ENCODE peak calls at places on chromosomes 12 and 14, in eight cellular contexts. N is Peyer's patch; C is stomach; M is EL; O is GM04504; I is activated CD8-positive, alpha-beta memory T cell treated with anti-CD3 and anti-CD28 coated beads, Interleukin-2, amount 50 U/mL, for 48 hours; P is NCI-H1092; L is stimulated activated CD8-positive, alpha-beta memory T cell treated with anti-CD3 and anti-CD28 coated beads, Interleukin-4, amount 100 ng/mL, for 24 hours. Y is an unnamed sample.

GRCh38 chr14:32090686-32091085 is 13.6 kb downstream of the ARHGAP5 start:
- DNase-seq in N (no peak), C (no peak), M (no peak), O (no peak), I (no peak), P (no peak), L (no peak), Y (no peak)

GRCh38 chr12:104357431-104357952 is 54.0 kb downstream of the EID3 start:
- DNase-seq in N (no peak), C (no peak), M (peak), O (no peak), I (peak), P (no peak), L (no peak), Y (no peak)

GRCh38 chr14:64812412-64812811 is 67.3 kb downstream of the SPTB start:
- DNase-seq in N (peak), C (peak), M (no peak), O (no peak), I (no peak), P (no peak), L (no peak), Y (no peak)

GRCh38 chr12:6330999-6331714 is 10.7 kb downstream of the TNFRSF1A start:
- DNase-seq in N (no peak), C (no peak), M (no peak), O (no peak), I (no peak), P (no peak), L (no peak), Y (no peak)

GRCh38 chr12:51847830-51848727 is at the start of gene FIGNL2:
- DNase-seq in N (no peak), C (no peak), M (no peak), O (no peak), I (no peak), P (no peak), L (no peak), Y (no peak)

GRCh38 chr12:9606736-9607372 is 862 bp downstream of the KLRB1 start:
- DNase-seq in N (no peak), C (no peak), M (no peak), O (no peak), I (no peak), P (no peak), L (no peak), Y (no peak)

GRCh38 chr14:55317503-55317902 is 46.3 kb downstream of the FBXO34 start:
- DNase-seq in N (no peak), C (no peak), M (no peak), O (no peak), I (no peak), P (no peak), L (no peak), Y (no peak)

GRCh38 chr12:29516431-29516875 is 19.0 kb upstream of the OVCH1 start:
- DNase-seq in N (no peak), C (no peak), M (peak), O (peak), I (no peak), P (no peak), L (no peak), Y (no peak)

GRCh38 chr12:54390668-54391551 is 6.4 kb upstream of the ZNF385A start:
- DNase-seq in N (peak), C (peak), M (no peak), O (no peak), I (peak), P (peak), L (peak), Y (peak)

GRCh38 chr12:128811806-128812205 is 12.0 kb downstream of the SLC15A4 start:
- DNase-seq in N (no peak), C (no peak), M (no peak), O (no peak), I (no peak), P (no peak), L (no peak), Y (no peak)

GRCh38 chr12:6773662-6774351 is 1.5 kb downstream of the LAG3 start:
- DNase-seq in N (no peak), C (no peak), M (no peak), O (no peak), I (peak), P (no peak), L (peak), Y (no peak)

GRCh38 chr14:41505491-41505890 is 101.2 kb upstream of the LRFN5 start:
- DNase-seq in N (no peak), C (no peak), M (no peak), O (no peak), I (no peak), P (no peak), L (no peak), Y (no peak)

GRCh38 chr12:124654666-124655316 is 87.4 kb upstream of the NCOR2 start:
- DNase-seq in N (no peak), C (peak), M (peak), O (no peak), I (no peak), P (peak), L (no peak), Y (no peak)

GRCh38 chr14:21057803-21058675 is at the start of gene RNASE8:
- DNase-seq in N (no peak), C (no peak), M (peak), O (no peak), I (no peak), P (no peak), L (no peak), Y (no peak)

GRCh38 chr12:124381454-124382207 is 86.7 kb downstream of the RFLNA start:
- DNase-seq in N (peak), C (peak), M (peak), O (peak), I (no peak), P (no peak), L (no peak), Y (no peak)

GRCh38 chr14:104860414-104860813 is 4.7 kb upstream of the CEP170B start:
- DNase-seq in N (no peak), C (no peak), M (no peak), O (no peak), I (no peak), P (no peak), L (no peak), Y (no peak)

GRCh38 chr14:86604546-86604945 is 1074.6 kb downstream of the FLRT2 start:
- DNase-seq in N (no peak), C (no peak), M (peak), O (no peak), I (no peak), P (no peak), L (no peak), Y (no peak)

GRCh38 chr14:104109731-104110361 is 24.3 kb downstream of the ASPG start:
- DNase-seq in N (no peak), C (peak), M (no peak), O (no peak), I (no peak), P (no peak), L (no peak), Y (no peak)